ENCODE peak calls at places on chromosomes 12 and 14, in five cellular contexts. W, M, I, K and Q are unnamed samples.
A peak's percentile ranks its signal among the peaks of the same experiment; 100 is the strongest.

GRCh38 chr14:77022219-77022852 is 6.2 kb downstream of the IRF2BPL start:
- DNase-seq in K (no peak), M (no peak), I (peak; percentile 77), W (no peak), Q (no peak)

GRCh38 chr12:124305776-124306685 is 11.1 kb downstream of the RFLNA start:
- DNase-seq in W (no peak), I (no peak), M (no peak), K (no peak), Q (no peak)

GRCh38 chr12:24905431-24905830 is 43.5 kb downstream of the BCAT1 start:
- DNase-seq in M (no peak), W (no peak), K (no peak), I (no peak), Q (no peak)

GRCh38 chr12:98653866-98654493 is 8.9 kb downstream of the APAF1 start:
- DNase-seq in M (peak; percentile 66), W (no peak), I (no peak), K (no peak), Q (peak; percentile 81)

GRCh38 chr12:95700316-95700785 is 90.2 kb downstream of the NTN4 start:
- DNase-seq in I (no peak), W (no peak), M (no peak), K (no peak), Q (no peak)

GRCh38 chr14:53048631-53049030 is 97.8 kb upstream of the FERMT2 start:
- DNase-seq in M (no peak), W (no peak), K (no peak), I (no peak), Q (no peak)

GRCh38 chr12:5432011-5432400 is at the start of gene NTF3:
- DNase-seq in K (no peak), I (no peak), M (no peak), W (no peak), Q (no peak)

GRCh38 chr14:57390806-57391562 is 598 bp downstream of the NAA30 start:
- DNase-seq in M (peak; percentile 66), K (no peak), I (peak; percentile 30), W (peak; percentile 16), Q (peak; percentile 39)

GRCh38 chr12:52029686-52030085 is 21.6 kb upstream of the NR4A1 start:
- DNase-seq in W (no peak), K (no peak), I (no peak), M (no peak), Q (peak; percentile 85)

GRCh38 chr12:69318225-69318624 is 30.0 kb upstream of the LYZ start:
- DNase-seq in I (no peak), M (no peak), W (no peak), K (no peak), Q (no peak)

GRCh38 chr12:59040651-59041050 is 120.3 kb upstream of the LRIG3 start:
- DNase-seq in I (no peak), K (no peak), W (no peak), M (peak; percentile 79), Q (no peak)

GRCh38 chr12:57101892-57102695 is 9.1 kb downstream of the STAT6 start:
- DNase-seq in M (no peak), W (no peak), I (no peak), K (no peak), Q (no peak)

GRCh38 chr14:24378981-24379906 is 11.3 kb downstream of the NFATC4 start:
- DNase-seq in K (no peak), M (no peak), I (no peak), W (no peak), Q (no peak)

GRCh38 chr12:47394070-47394469 is 311.8 kb downstream of the RPAP3 start:
- DNase-seq in W (no peak), M (no peak), K (no peak), I (no peak), Q (no peak)

GRCh38 chr14:94594441-94594840 is 13.2 kb downstream of the SERPINA5 start:
- DNase-seq in W (no peak), K (no peak), I (no peak), M (no peak), Q (no peak)

GRCh38 chr12:19915392-19916192 is 452.7 kb upstream of the PDE3A start:
- DNase-seq in W (no peak), K (no peak), I (no peak), M (peak; percentile 85), Q (peak; percentile 31)

GRCh38 chr12:95006206-95006605 is 2.7 kb upstream of the NDUFA12 start:
- DNase-seq in M (no peak), K (no peak), W (no peak), I (no peak), Q (no peak)

GRCh38 chr12:94049718-94050117 is 98.7 kb upstream of the PLXNC1 start:
- DNase-seq in K (peak; percentile 49), W (no peak), I (no peak), M (no peak), Q (peak; percentile 20)

GRCh38 chr12:98698603-98699463 is 53.7 kb downstream of the APAF1 start:
- DNase-seq in I (peak; percentile 26), W (peak; percentile 17), K (peak; percentile 56), M (peak; percentile 74), Q (peak; percentile 66)

GRCh38 chr12:122023339-122024131 is 1.9 kb downstream of the BCL7A start:
- DNase-seq in W (peak; percentile 67), K (peak; percentile 81), I (no peak), M (peak; percentile 79), Q (peak; percentile 52)

GRCh38 chr14:59570122-59570521 is 6.5 kb downstream of the CCDC175 start:
- DNase-seq in W (no peak), K (no peak), M (no peak), I (no peak), Q (peak; percentile 56)

GRCh38 chr12:64006211-64006610 is 161.7 kb downstream of the SRGAP1 start:
- DNase-seq in M (no peak), W (no peak), I (no peak), K (no peak), Q (no peak)

GRCh38 chr12:57369202-57369601 is 61.6 kb downstream of the R3HDM2 start:
- DNase-seq in M (no peak), W (no peak), I (no peak), K (no peak), Q (no peak)

GRCh38 chr14:81301813-81302212 is 81.1 kb upstream of the GTF2A1 start:
- DNase-seq in I (no peak), W (no peak), M (no peak), K (no peak), Q (no peak)

GRCh38 chr12:106771425-106771824 is 3.1 kb upstream of the RIC8B start:
- DNase-seq in M (no peak), W (no peak), K (no peak), I (no peak), Q (peak; percentile 51)